ENCODE peak calls at places on chromosome 13, in six cellular contexts. N, A, R, G, P and X are unnamed samples.
A peak's percentile ranks its signal among the peaks of the same experiment; 100 is the strongest.

GRCh38 chr13:49585220-49586157 is at the start of gene RCBTB1:
- DNase-seq in A (peak; percentile 60), R (peak; percentile 77), G (peak; percentile 79), P (no peak), N (peak; percentile 53), X (peak; percentile 97)

GRCh38 chr13:95164830-95165229 is 136.4 kb downstream of the ABCC4 start:
- DNase-seq in N (no peak), R (peak; percentile 64), G (no peak), P (no peak), A (no peak), X (no peak)

GRCh38 chr13:114067886-114068722 is 64.3 kb downstream of the RASA3 start:
- DNase-seq in P (no peak), R (peak; percentile 61), A (no peak), N (no peak), G (peak; percentile 61), X (no peak)

GRCh38 chr13:79379274-79379673 is 26.8 kb downstream of the RBM26 start:
- DNase-seq in G (no peak), N (no peak), A (peak; percentile 48), R (no peak), P (no peak), X (no peak)

GRCh38 chr13:44307255-44307654 is 66.4 kb upstream of the SERP2 start:
- DNase-seq in G (no peak), N (no peak), R (no peak), P (no peak), A (peak; percentile 29), X (no peak)

GRCh38 chr13:86464193-86464592 is 665.0 kb upstream of the SLITRK6 start:
- DNase-seq in R (no peak), G (no peak), N (no peak), A (no peak), P (no peak), X (no peak)

GRCh38 chr13:26540319-26540718 is 17.2 kb upstream of the WASF3 start:
- DNase-seq in A (no peak), R (no peak), N (no peak), P (no peak), G (no peak), X (no peak)

GRCh38 chr13:95216182-95216581 is 85.1 kb downstream of the ABCC4 start:
- DNase-seq in A (no peak), G (no peak), R (no peak), P (no peak), N (no peak), X (no peak)

GRCh38 chr13:75165543-75166230 is 316.3 kb downstream of the TBC1D4 start:
- DNase-seq in P (no peak), R (no peak), N (no peak), A (no peak), G (no peak), X (no peak)

GRCh38 chr13:45718992-45719391 is 16.9 kb downstream of the CBY2 start:
- DNase-seq in A (no peak), P (no peak), G (no peak), N (no peak), R (no peak), X (no peak)

GRCh38 chr13:51585696-51586095 is 1.4 kb downstream of the WDFY2 start:
- DNase-seq in R (no peak), G (no peak), N (no peak), P (no peak), A (peak; percentile 84), X (no peak)

GRCh38 chr13:72508392-72508791 is 219.0 kb downstream of the MZT1 start:
- DNase-seq in A (no peak), G (no peak), N (no peak), R (no peak), P (no peak), X (no peak)

GRCh38 chr13:19984430-19985218 is 26.1 kb downstream of the ZMYM2 start:
- DNase-seq in P (peak; percentile 32), A (peak; percentile 68), G (no peak), R (no peak), N (no peak), X (peak; percentile 40)

GRCh38 chr13:51765142-51765515 is 38.8 kb downstream of the DHRS12 start:
- DNase-seq in G (no peak), R (no peak), P (no peak), A (no peak), N (no peak), X (no peak)

GRCh38 chr13:75566658-75567057 is 17.1 kb downstream of the UCHL3 start:
- DNase-seq in G (no peak), P (no peak), A (peak; percentile 82), N (no peak), R (no peak), X (no peak)

GRCh38 chr13:77729502-77730221 is 32.2 kb downstream of the SLAIN1 start:
- DNase-seq in N (no peak), A (no peak), P (no peak), G (no peak), R (no peak), X (peak; percentile 45)

GRCh38 chr13:45626731-45627374 is 11.3 kb upstream of the ERICH6B start:
- DNase-seq in A (no peak), G (no peak), R (no peak), N (no peak), P (no peak), X (no peak)

GRCh38 chr13:39612023-39612637 is 9.1 kb upstream of the LHFPL6 start:
- DNase-seq in A (peak; percentile 86), R (no peak), N (peak; percentile 71), P (peak; percentile 43), G (peak; percentile 85), X (peak; percentile 49)

GRCh38 chr13:24277721-24278120 is 31.7 kb upstream of the C1QTNF9 start:
- DNase-seq in N (no peak), P (no peak), G (no peak), R (no peak), A (no peak), X (no peak)

GRCh38 chr13:109789262-109789661 is 2.9 kb upstream of the IRS2 start:
- DNase-seq in A (no peak), P (no peak), G (no peak), R (no peak), N (no peak), X (no peak)

GRCh38 chr13:35888327-35888940 is 242.7 kb downstream of the DCLK1 start:
- DNase-seq in N (no peak), A (no peak), G (no peak), P (no peak), R (no peak), X (no peak)

GRCh38 chr13:22517544-22517943 is 663.2 kb upstream of the SGCG start:
- DNase-seq in R (no peak), N (no peak), P (no peak), A (no peak), G (no peak), X (no peak)

DNA sequence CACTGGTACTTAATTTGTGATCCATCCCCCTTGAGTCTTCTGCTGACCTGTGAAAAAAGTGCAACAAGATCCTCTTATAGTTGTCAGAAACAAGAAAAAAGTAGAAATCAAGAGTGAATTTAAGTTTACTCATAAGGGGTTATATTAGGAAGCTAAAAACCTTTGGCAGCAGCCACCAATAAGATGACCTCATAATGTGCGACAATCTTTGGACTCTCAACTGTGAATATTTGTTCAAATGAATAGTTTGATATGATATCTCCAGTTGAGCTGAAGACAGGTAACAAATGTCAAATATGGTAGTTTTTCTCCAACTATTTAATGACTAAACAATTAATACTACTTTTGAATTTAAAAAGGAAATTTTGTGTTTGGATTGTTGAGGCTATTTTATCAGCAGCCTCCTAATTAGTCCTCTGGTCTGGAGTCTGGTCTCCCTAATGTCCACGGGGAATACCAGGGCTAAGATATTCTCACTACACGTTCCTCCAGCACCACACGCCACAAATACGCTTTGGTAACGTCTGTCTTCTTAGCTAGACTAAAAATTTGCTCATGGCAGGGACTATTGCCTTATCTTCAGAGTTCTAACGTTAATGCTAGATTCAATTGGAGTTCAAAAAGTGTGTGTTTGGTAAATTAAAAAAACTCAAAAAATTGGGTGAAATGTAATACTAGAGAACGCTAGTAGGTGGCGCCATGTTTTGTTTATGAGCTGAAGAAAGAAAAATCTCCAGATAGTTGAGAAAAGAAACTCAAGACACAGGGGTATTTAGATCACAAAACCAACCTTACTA is 51.0 kb upstream of the PDX1 start:
- DNase-seq in N (no peak), A (peak; percentile 25), G (no peak), P (no peak), R (no peak), X (peak; percentile 27)
- TF ChIP-seq CTCF in N (peak; percentile 72), A (peak; percentile 49), G (no peak), P (peak; percentile 64), R (peak; percentile 16), X (peak; percentile 49)

GRCh38 chr13:29564828-29565227 is 30.7 kb downstream of the SLC7A1 start:
- DNase-seq in R (no peak), A (no peak), N (no peak), P (no peak), G (no peak), X (no peak)
- TF ChIP-seq CTCF in R (no peak), A (no peak), N (no peak), P (peak; percentile 10), G (no peak), X (no peak)

DNA sequence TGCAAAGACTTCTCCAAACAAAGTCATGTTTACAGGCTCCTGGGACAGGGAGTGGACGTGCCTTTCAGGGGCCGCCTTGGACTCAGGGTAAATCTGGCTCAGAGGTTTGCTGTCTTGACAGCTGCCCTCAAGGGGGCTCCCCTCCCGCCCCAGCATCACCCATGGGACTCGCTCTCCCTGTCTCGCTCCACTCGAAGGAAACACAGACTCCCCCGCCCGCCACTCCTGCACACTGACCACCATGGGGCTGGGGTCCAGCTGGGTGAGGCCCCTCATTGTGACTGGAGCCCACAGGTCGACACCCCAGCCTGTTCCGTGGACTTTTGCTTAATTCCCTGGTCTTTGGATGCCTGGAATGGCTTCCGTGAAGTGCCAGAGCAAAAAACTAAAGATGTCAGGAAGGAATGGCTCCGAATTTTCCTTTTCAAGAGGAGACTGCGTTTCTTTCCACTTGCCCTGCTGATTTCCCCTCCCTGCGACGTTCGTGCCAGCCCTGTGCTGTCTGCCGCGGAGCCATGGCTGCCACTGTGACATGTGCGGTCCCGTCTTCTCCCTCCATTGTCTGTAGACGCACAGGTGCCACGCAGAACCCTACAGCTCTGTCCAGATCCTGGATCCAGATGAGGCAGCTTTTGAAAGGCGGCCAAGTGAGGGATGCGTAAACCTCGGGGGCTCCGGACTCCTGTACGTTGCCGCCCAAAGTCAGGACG is 48.6 kb downstream of the MCF2L start:
- DNase-seq in R (no peak), N (no peak), G (no peak), P (no peak), A (no peak), X (no peak)
- TF ChIP-seq CTCF in R (no peak), N (no peak), G (no peak), P (no peak), A (no peak), X (no peak)

GRCh38 chr13:37956536-37956935 is 87.0 kb upstream of the TRPC4 start:
- DNase-seq in G (no peak), A (no peak), N (no peak), P (no peak), R (no peak), X (no peak)

GRCh38 chr13:37966266-37966665 is 96.7 kb upstream of the TRPC4 start:
- DNase-seq in A (no peak), N (no peak), P (no peak), G (no peak), R (no peak), X (no peak)

GRCh38 chr13:37959284-37959683 is 89.7 kb upstream of the TRPC4 start:
- DNase-seq in N (no peak), G (no peak), R (no peak), A (no peak), P (no peak), X (no peak)

DNA sequence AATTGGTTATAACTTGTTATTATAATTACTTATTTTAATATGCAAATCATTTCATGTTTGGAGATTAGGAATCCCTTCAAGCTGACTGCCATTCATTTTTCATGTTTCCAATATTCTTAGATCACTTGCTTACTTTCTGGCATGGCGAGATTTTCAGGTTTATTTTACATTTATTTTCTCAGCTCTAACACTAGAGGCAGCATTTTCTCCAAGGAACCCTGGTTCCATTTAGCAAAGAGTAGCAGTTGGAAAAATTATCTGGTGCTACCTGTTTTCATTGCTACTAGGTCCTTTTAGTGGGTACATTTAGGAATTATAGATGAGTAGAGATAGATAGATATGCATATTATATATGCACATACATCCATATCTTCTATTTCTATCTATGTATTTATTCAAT is 90.9 kb upstream of the TRPC4 start:
- DNase-seq in P (no peak), G (no peak), N (no peak), R (no peak), A (peak; percentile 19), X (no peak)
- TF ChIP-seq CTCF in P (peak; percentile 52), G (no peak), N (peak; percentile 55), R (no peak), A (peak; percentile 30), X (no peak)